ENCODE peak calls at places on chromosomes 1 and 21, in nine cellular contexts. L is esophagus squamous epithelium; Y is bronchial epithelial cell; S is CD8-positive, alpha-beta T cell; D is astrocyte; A is lower leg skin; F is GM23248; V is BE2C; U is cardiac fibroblast. W is an unnamed sample.

GRCh38 chr1:180503274-180503862 is 991 bp upstream of the ACBD6 start:
- DNase-seq in L (no peak), Y (peak), S (no peak), D (no peak), A (no peak), F (peak), V (no peak), U (peak), W (no peak)

GRCh38 chr1:169078163-169078883 is 28.2 kb upstream of the ATP1B1 start:
- DNase-seq in L (no peak), Y (no peak), S (no peak), D (no peak), A (no peak), F (no peak), V (peak), U (no peak), W (no peak)

GRCh38 chr1:7581754-7582264 is 189.3 kb upstream of the VAMP3 start:
- DNase-seq in L (no peak), Y (no peak), S (no peak), D (no peak), A (no peak), F (peak), V (no peak), U (peak), W (no peak)

GRCh38 chr21:44804762-44805161 is 3.1 kb upstream of the UBE2G2 start:
- DNase-seq in L (no peak), Y (no peak), S (no peak), D (no peak), A (no peak), F (no peak), V (peak), U (no peak), W (no peak)

GRCh38 chr1:25922633-25923567 is 16.7 kb upstream of the STMN1 start:
- DNase-seq in L (no peak), Y (no peak), S (peak), D (peak), A (no peak), F (peak), V (peak), U (no peak), W (peak)

GRCh38 chr1:45010855-45011811 is at the start of gene HECTD3:
- DNase-seq in L (no peak), Y (peak), S (peak), D (peak), A (peak), F (peak), V (peak), U (peak), W (peak)

GRCh38 chr1:80731241-80731894 is 1069.4 kb upstream of the ADGRL2 start:
- DNase-seq in L (no peak), Y (peak), S (no peak), D (no peak), A (no peak), F (no peak), V (no peak), U (no peak), W (no peak)

GRCh38 chr1:109478806-109479205 is 4.9 kb upstream of the ATXN7L2 start:
- DNase-seq in L (no peak), Y (peak), S (peak), D (no peak), A (no peak), F (no peak), V (no peak), U (no peak), W (no peak)

GRCh38 chr1:205775015-205775716 is at the start of gene RAB29:
- DNase-seq in L (peak), Y (peak), S (peak), D (peak), A (peak), F (peak), V (peak), U (peak), W (peak)

GRCh38 chr1:18949689-18950414 is 6.6 kb downstream of the IFFO2 start:
- DNase-seq in L (no peak), Y (no peak), S (no peak), D (peak), A (no peak), F (peak), V (no peak), U (peak), W (no peak)

GRCh38 chr1:33667386-33668282 is 195.2 kb downstream of the ZSCAN20 start:
- DNase-seq in L (no peak), Y (no peak), S (no peak), D (peak), A (no peak), F (no peak), V (no peak), U (no peak), W (no peak)

DNA sequence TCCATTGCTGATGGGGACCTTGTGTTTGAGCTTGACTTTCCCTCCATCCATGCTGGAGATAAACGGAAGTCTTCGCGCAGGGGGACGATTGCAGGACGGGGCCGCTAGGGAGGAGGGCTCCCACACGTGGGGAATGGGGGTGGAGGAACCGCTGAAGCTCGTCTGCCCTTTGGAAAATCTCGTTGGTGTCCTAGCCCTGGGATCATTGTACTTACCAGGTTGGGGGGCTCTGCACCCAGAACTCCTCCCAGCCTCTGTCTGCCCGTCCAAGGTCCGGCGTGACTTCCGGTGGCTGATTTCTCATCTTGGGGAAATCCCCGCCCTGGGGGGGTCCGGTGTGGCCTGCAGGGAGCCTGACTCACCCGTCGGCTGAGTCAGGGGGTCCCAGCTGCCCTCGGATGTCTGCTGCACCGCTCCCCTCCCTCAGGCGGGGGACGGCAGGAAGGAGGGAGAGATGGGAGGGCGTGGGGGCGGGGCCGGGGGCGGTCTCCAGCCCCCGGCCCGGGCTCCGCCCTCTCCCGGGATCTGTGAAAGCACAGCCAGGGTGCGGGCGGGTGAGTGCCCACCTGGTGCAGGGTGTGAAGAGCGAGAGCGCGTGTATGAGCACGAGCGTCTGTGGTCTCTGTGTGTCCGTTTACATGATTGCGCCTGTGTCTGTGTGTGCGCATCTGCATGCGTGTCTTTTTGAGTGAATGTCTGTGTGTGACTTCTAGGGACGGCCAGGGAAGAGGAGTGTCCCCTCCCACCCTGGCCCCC is 35.8 kb downstream of the PIK3CD start:
- DNase-seq in L (no peak), Y (peak), S (peak), D (peak), A (peak), F (peak), V (peak), U (peak), W (peak)
- H3K4me3 ChIP-seq in L (peak), Y (peak), S (peak), D (peak), A (peak), F (peak), V (peak), U (peak), W (peak)

DNA sequence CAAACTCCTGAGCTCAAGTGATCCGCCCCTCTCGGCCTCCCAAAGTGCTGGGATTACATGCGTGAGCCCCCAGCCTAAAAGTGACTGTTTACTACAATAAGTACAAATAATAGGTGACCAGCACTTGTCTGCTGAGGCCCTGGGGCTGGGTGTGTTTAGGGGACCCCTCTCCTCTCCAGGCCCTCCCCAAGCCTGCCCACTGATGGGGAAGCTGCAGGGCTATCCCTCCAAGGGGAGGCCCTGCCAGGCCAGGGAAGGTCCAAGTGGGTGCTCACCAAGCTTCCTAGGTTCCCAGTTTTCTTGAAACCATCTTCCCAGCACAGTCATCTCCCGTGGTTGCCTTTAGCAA is 60.7 kb downstream of the H3-3A start:
- DNase-seq in L (no peak), Y (no peak), S (no peak), D (no peak), A (no peak), F (no peak), V (no peak), U (no peak), W (no peak)
- H3K4me3 ChIP-seq in L (peak), Y (no peak), S (no peak), D (no peak), A (no peak), F (no peak), V (no peak), U (no peak), W (no peak)

DNA sequence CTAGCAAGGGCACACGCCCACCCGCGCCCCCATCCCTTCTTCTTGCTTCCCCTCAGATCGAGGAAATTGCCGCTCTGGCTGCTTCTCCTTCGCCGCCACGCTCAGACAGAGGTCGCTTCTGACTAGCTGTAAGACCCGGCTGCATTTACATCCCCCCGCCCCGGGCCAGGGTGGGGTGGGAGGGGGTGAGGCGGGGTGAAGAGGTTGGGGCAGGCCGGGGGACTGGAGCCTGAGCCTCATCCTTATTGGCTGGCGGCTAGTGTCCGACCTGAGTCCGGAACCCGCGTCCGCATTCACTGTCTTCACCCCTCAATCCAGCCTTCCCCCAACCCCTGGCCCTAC is 11.1 kb downstream of the NR5A2 start:
- DNase-seq in L (no peak), Y (no peak), S (no peak), D (no peak), A (no peak), F (no peak), V (no peak), U (no peak), W (no peak)
- H3K4me3 ChIP-seq in L (peak), Y (no peak), S (no peak), D (no peak), A (no peak), F (peak), V (no peak), U (peak), W (no peak)

GRCh38 chr21:42654179-42654912 is 925 bp downstream of the PDE9A start:
- DNase-seq in L (no peak), Y (no peak), S (peak), D (no peak), A (no peak), F (no peak), V (no peak), U (no peak), W (no peak)
- H3K4me3 ChIP-seq in L (peak), Y (peak), S (peak), D (peak), A (peak), F (no peak), V (peak), U (no peak), W (peak)

DNA sequence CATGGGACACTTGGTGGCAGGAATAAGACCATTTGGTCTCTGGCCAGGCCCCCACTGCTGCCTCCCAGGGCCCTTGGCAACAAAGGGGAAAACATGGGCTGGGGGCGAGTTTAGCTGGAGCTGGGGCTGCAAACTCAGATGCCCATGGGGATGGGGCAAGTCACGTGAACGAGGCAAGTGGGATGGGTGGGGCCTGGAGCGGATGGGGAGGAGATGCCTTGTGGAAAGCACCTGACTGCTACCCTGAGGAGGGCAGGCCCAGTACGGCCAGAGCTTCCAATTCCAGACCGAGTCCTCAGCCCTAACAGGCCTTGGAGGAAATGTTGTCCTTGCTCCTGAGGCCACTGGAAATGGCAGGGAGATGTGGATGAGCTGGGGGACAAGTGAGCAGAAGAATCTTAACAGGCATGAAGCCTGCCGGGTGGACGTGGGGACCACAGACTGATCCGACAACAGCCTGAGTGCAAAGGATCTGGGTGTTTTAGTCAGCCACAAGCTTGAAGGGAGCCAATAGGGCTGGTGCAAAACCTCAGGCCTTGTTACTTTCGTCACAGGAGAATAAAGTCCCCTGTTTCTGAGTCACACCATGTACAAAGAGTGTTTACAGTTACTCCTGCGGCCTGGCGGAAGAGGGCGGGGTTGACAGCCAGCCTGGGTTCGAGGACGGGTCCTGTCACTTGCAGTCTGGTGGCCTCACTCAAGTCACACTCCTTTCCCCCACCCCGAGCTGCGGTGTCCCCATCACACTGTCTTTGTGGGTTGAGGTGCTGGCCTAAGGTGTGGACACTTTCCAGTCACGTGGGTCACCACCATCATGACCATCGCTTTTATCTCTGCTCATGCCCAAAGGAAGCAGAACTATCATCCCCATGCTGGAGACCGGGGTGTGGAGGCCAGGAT is 19.1 kb downstream of the RUNX3 start:
- DNase-seq in L (no peak), Y (peak), S (peak), D (peak), A (peak), F (no peak), V (no peak), U (peak), W (no peak)
- H3K4me3 ChIP-seq in L (no peak), Y (no peak), S (peak), D (no peak), A (no peak), F (no peak), V (no peak), U (no peak), W (no peak)

GRCh38 chr1:229229721-229230135 is 41.2 kb upstream of the RAB4A start:
- DNase-seq in L (no peak), Y (no peak), S (no peak), D (no peak), A (peak), F (peak), V (no peak), U (peak), W (no peak)
- H3K4me3 ChIP-seq in L (peak), Y (no peak), S (no peak), D (no peak), A (no peak), F (no peak), V (no peak), U (no peak), W (no peak)

DNA sequence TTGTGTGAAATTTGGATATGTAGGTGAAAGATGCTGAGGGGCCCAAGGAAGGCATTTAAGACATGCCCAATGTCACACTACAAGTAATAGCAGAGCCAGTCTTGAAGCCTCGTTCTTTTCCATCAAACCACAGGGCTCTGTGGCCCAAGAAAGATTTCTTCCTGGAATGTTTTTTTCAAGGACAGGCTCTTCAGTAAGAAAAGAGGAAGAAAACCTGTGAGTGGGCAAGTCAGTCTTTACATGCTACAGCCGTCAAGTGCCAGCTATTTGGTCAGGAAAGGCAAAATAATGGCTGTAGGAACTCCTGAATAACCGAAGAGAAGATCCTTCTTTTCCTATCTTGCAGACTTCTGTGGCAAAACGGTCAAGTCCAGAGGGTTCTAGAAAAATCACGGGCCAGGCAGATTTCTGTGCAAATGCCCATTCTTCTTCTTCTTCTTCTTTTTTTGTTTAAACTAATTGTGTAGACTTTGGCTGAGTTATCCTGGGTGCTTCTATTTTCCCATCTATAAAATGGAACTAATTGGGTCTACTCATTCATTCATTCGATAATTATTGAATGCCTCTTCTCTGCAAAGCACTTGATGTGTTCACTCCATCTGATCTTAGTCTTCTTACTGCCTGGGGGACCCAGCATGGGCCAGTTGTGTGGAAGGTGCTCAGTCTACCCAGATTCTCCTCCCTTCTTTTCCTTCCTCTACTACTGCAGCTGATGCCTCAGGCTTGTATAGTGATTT is 1.9 kb upstream of the ID3 start:
- DNase-seq in L (no peak), Y (no peak), S (no peak), D (no peak), A (no peak), F (no peak), V (no peak), U (no peak), W (no peak)
- H3K4me3 ChIP-seq in L (peak), Y (no peak), S (no peak), D (no peak), A (no peak), F (peak), V (no peak), U (no peak), W (no peak)

GRCh38 chr21:46099476-46099875 is 1.6 kb downstream of the COL6A2 start:
- DNase-seq in L (no peak), Y (no peak), S (peak), D (no peak), A (peak), F (peak), V (no peak), U (peak), W (no peak)

GRCh38 chr21:46098303-46099141 is 610 bp downstream of the COL6A2 start:
- DNase-seq in L (no peak), Y (no peak), S (peak), D (no peak), A (peak), F (peak), V (no peak), U (no peak), W (no peak)

GRCh38 chr21:46100020-46100419 is 2.1 kb downstream of the COL6A2 start:
- DNase-seq in L (no peak), Y (no peak), S (no peak), D (no peak), A (peak), F (no peak), V (no peak), U (no peak), W (no peak)

GRCh38 chr21:46097826-46098286 is at the start of gene COL6A2:
- DNase-seq in L (no peak), Y (no peak), S (peak), D (no peak), A (peak), F (peak), V (peak), U (peak), W (no peak)

GRCh38 chr21:46100426-46100825 is 2.5 kb downstream of the COL6A2 start:
- DNase-seq in L (no peak), Y (no peak), S (no peak), D (peak), A (peak), F (peak), V (no peak), U (peak), W (no peak)
- H3K4me3 ChIP-seq in L (peak), Y (no peak), S (no peak), D (peak), A (no peak), F (peak), V (no peak), U (peak), W (no peak)